ENCODE peak calls at places on chromosomes 1 and 21, in ten cellular contexts. One of them, this sample, is unnamed.

GRCh38 chr1:216935901-216936300 is 212.7 kb upstream of the ESRRG start:
- DNase-seq in stomach: no peak
- DNase-seq in cardiac fibroblast: no peak
- DNase-seq in heart right ventricle: no peak
- DNase-seq in A549: no peak
- DNase-seq in lower lobe of right lung: no peak
- DNase-seq in AG10803: no peak
- DNase-seq in AG04449: no peak
- DNase-seq in esophagus squamous epithelium: no peak
- DNase-seq in right lobe of liver: no peak
- DNase-seq in this sample: no peak

GRCh38 chr1:94773931-94774422 is 46.2 kb upstream of the SLC44A3 start:
- DNase-seq in stomach: no peak
- DNase-seq in cardiac fibroblast: peak
- DNase-seq in heart right ventricle: no peak
- DNase-seq in A549: peak
- DNase-seq in lower lobe of right lung: no peak
- DNase-seq in AG10803: peak
- DNase-seq in AG04449: no peak
- DNase-seq in esophagus squamous epithelium: no peak
- DNase-seq in right lobe of liver: no peak
- DNase-seq in this sample: no peak

GRCh38 chr1:244303610-244303969 is 148.1 kb downstream of the ADSS2 start:
- DNase-seq in stomach: no peak
- DNase-seq in cardiac fibroblast: no peak
- DNase-seq in heart right ventricle: no peak
- DNase-seq in A549: no peak
- DNase-seq in lower lobe of right lung: no peak
- DNase-seq in AG10803: no peak
- DNase-seq in AG04449: no peak
- DNase-seq in esophagus squamous epithelium: no peak
- DNase-seq in right lobe of liver: no peak
- DNase-seq in this sample: no peak

GRCh38 chr1:13930151-13930550 is 230.2 kb downstream of the PRDM2 start:
- DNase-seq in stomach: no peak
- DNase-seq in cardiac fibroblast: no peak
- DNase-seq in heart right ventricle: no peak
- DNase-seq in A549: peak
- DNase-seq in lower lobe of right lung: no peak
- DNase-seq in AG10803: no peak
- DNase-seq in AG04449: no peak
- DNase-seq in esophagus squamous epithelium: no peak
- DNase-seq in right lobe of liver: no peak
- DNase-seq in this sample: no peak

GRCh38 chr1:111955755-111956154 is 33.7 kb downstream of the KCND3 start:
- DNase-seq in stomach: no peak
- DNase-seq in cardiac fibroblast: no peak
- DNase-seq in heart right ventricle: no peak
- DNase-seq in A549: no peak
- DNase-seq in lower lobe of right lung: no peak
- DNase-seq in AG10803: peak
- DNase-seq in AG04449: no peak
- DNase-seq in esophagus squamous epithelium: no peak
- DNase-seq in right lobe of liver: no peak
- DNase-seq in this sample: no peak

GRCh38 chr1:27269276-27269675 is 34.8 kb downstream of the WDTC1 start:
- DNase-seq in stomach: no peak
- DNase-seq in cardiac fibroblast: no peak
- DNase-seq in heart right ventricle: no peak
- DNase-seq in A549: no peak
- DNase-seq in lower lobe of right lung: no peak
- DNase-seq in AG10803: no peak
- DNase-seq in AG04449: no peak
- DNase-seq in esophagus squamous epithelium: no peak
- DNase-seq in right lobe of liver: no peak
- DNase-seq in this sample: no peak

GRCh38 chr1:153796786-153797659 is 21.8 kb downstream of the SLC27A3 start:
- DNase-seq in stomach: peak
- DNase-seq in cardiac fibroblast: peak
- DNase-seq in heart right ventricle: peak
- DNase-seq in A549: peak
- DNase-seq in lower lobe of right lung: peak
- DNase-seq in AG10803: peak
- DNase-seq in AG04449: no peak
- DNase-seq in esophagus squamous epithelium: no peak
- DNase-seq in right lobe of liver: no peak
- DNase-seq in this sample: peak

GRCh38 chr1:232943679-232944252 is 6.6 kb upstream of the NTPCR start:
- DNase-seq in stomach: no peak
- DNase-seq in cardiac fibroblast: peak
- DNase-seq in heart right ventricle: no peak
- DNase-seq in A549: no peak
- DNase-seq in lower lobe of right lung: no peak
- DNase-seq in AG10803: no peak
- DNase-seq in AG04449: no peak
- DNase-seq in esophagus squamous epithelium: no peak
- DNase-seq in right lobe of liver: no peak
- DNase-seq in this sample: no peak

GRCh38 chr21:38343691-38344090 is 86.9 kb downstream of the KCNJ15 start:
- DNase-seq in stomach: peak
- DNase-seq in cardiac fibroblast: peak
- DNase-seq in heart right ventricle: no peak
- DNase-seq in A549: peak
- DNase-seq in lower lobe of right lung: peak
- DNase-seq in AG10803: no peak
- DNase-seq in AG04449: no peak
- DNase-seq in esophagus squamous epithelium: no peak
- DNase-seq in right lobe of liver: peak
- DNase-seq in this sample: no peak

GRCh38 chr1:234586304-234586703 is 23.7 kb downstream of the IRF2BP2 start:
- DNase-seq in stomach: no peak
- DNase-seq in cardiac fibroblast: no peak
- DNase-seq in heart right ventricle: no peak
- DNase-seq in A549: no peak
- DNase-seq in lower lobe of right lung: no peak
- DNase-seq in AG10803: no peak
- DNase-seq in AG04449: no peak
- DNase-seq in esophagus squamous epithelium: no peak
- DNase-seq in right lobe of liver: no peak
- DNase-seq in this sample: no peak

GRCh38 chr1:83086986-83087512 is 911.9 kb downstream of the TTLL7 start:
- DNase-seq in stomach: no peak
- DNase-seq in cardiac fibroblast: no peak
- DNase-seq in heart right ventricle: no peak
- DNase-seq in A549: no peak
- DNase-seq in lower lobe of right lung: no peak
- DNase-seq in AG10803: no peak
- DNase-seq in AG04449: no peak
- DNase-seq in esophagus squamous epithelium: no peak
- DNase-seq in right lobe of liver: no peak
- DNase-seq in this sample: no peak

GRCh38 chr1:166136252-166136651 is 30.5 kb downstream of the FAM78B start:
- DNase-seq in stomach: no peak
- DNase-seq in cardiac fibroblast: no peak
- DNase-seq in heart right ventricle: no peak
- DNase-seq in A549: no peak
- DNase-seq in lower lobe of right lung: no peak
- DNase-seq in AG10803: no peak
- DNase-seq in AG04449: no peak
- DNase-seq in esophagus squamous epithelium: no peak
- DNase-seq in right lobe of liver: no peak
- DNase-seq in this sample: no peak

GRCh38 chr1:166132496-166132895 is 34.3 kb downstream of the FAM78B start:
- DNase-seq in stomach: no peak
- DNase-seq in cardiac fibroblast: no peak
- DNase-seq in heart right ventricle: no peak
- DNase-seq in A549: no peak
- DNase-seq in lower lobe of right lung: no peak
- DNase-seq in AG10803: no peak
- DNase-seq in AG04449: no peak
- DNase-seq in esophagus squamous epithelium: no peak
- DNase-seq in right lobe of liver: no peak
- DNase-seq in this sample: no peak

GRCh38 chr1:166136699-166137401 is 30.0 kb downstream of the FAM78B start:
- DNase-seq in stomach: no peak
- DNase-seq in cardiac fibroblast: no peak
- DNase-seq in heart right ventricle: no peak
- DNase-seq in A549: no peak
- DNase-seq in lower lobe of right lung: no peak
- DNase-seq in AG10803: no peak
- DNase-seq in AG04449: no peak
- DNase-seq in esophagus squamous epithelium: no peak
- DNase-seq in right lobe of liver: no peak
- DNase-seq in this sample: no peak

GRCh38 chr1:166133857-166134256 is 32.9 kb downstream of the FAM78B start:
- DNase-seq in stomach: no peak
- DNase-seq in cardiac fibroblast: no peak
- DNase-seq in heart right ventricle: no peak
- DNase-seq in A549: no peak
- DNase-seq in lower lobe of right lung: no peak
- DNase-seq in AG10803: no peak
- DNase-seq in AG04449: no peak
- DNase-seq in esophagus squamous epithelium: no peak
- DNase-seq in right lobe of liver: no peak
- DNase-seq in this sample: no peak

GRCh38 chr1:166133276-166133841 is 33.4 kb downstream of the FAM78B start:
- DNase-seq in stomach: no peak
- DNase-seq in cardiac fibroblast: no peak
- DNase-seq in heart right ventricle: no peak
- DNase-seq in A549: peak
- DNase-seq in lower lobe of right lung: no peak
- DNase-seq in AG10803: no peak
- DNase-seq in AG04449: no peak
- DNase-seq in esophagus squamous epithelium: no peak
- DNase-seq in right lobe of liver: no peak
- DNase-seq in this sample: no peak
- TF ChIP-seq CTCF in stomach: peak
- TF ChIP-seq CTCF in cardiac fibroblast: peak
- TF ChIP-seq CTCF in heart right ventricle: peak
- TF ChIP-seq CTCF in A549: peak
- TF ChIP-seq CTCF in lower lobe of right lung: peak
- TF ChIP-seq CTCF in AG10803: peak
- TF ChIP-seq CTCF in AG04449: no peak
- TF ChIP-seq CTCF in esophagus squamous epithelium: peak
- TF ChIP-seq CTCF in right lobe of liver: peak
- TF ChIP-seq CTCF in this sample: peak

DNA sequence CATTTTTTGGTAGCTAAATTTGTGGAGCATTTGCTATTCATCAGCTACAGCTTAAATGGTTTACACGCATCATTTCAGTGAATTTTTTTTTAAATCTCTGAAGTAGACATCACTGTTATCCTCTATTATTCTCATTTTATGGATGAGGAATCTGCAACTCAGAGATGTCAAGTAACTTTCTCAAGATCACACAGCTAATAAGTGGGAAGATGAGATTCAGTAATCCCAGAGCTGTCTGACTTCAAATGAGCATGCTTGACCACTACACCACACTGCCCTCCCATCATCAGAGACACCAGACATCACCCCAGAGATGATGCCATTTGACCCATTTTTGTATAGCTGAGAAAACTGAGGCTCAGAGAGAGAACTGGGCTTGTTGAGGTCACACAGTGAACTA is 116.4 kb downstream of the RRAGC start:
- DNase-seq in stomach: no peak
- DNase-seq in cardiac fibroblast: no peak
- DNase-seq in heart right ventricle: no peak
- DNase-seq in A549: no peak
- DNase-seq in lower lobe of right lung: no peak
- DNase-seq in AG10803: no peak
- DNase-seq in AG04449: no peak
- DNase-seq in esophagus squamous epithelium: no peak
- DNase-seq in right lobe of liver: no peak
- DNase-seq in this sample: no peak
- TF ChIP-seq CTCF in stomach: no peak
- TF ChIP-seq CTCF in cardiac fibroblast: no peak
- TF ChIP-seq CTCF in heart right ventricle: no peak
- TF ChIP-seq CTCF in A549: no peak
- TF ChIP-seq CTCF in lower lobe of right lung: no peak
- TF ChIP-seq CTCF in AG10803: no peak
- TF ChIP-seq CTCF in AG04449: no peak
- TF ChIP-seq CTCF in esophagus squamous epithelium: no peak
- TF ChIP-seq CTCF in right lobe of liver: no peak
- TF ChIP-seq CTCF in this sample: no peak

GRCh38 chr1:156641761-156642264 is at the start of gene BCAN:
- DNase-seq in stomach: no peak
- DNase-seq in cardiac fibroblast: peak
- DNase-seq in heart right ventricle: peak
- DNase-seq in A549: no peak
- DNase-seq in lower lobe of right lung: no peak
- DNase-seq in AG10803: no peak
- DNase-seq in AG04449: no peak
- DNase-seq in esophagus squamous epithelium: no peak
- DNase-seq in right lobe of liver: no peak
- DNase-seq in this sample: no peak
- TF ChIP-seq CTCF in stomach: no peak
- TF ChIP-seq CTCF in cardiac fibroblast: no peak
- TF ChIP-seq CTCF in heart right ventricle: no peak
- TF ChIP-seq CTCF in A549: no peak
- TF ChIP-seq CTCF in lower lobe of right lung: no peak
- TF ChIP-seq CTCF in AG10803: no peak
- TF ChIP-seq CTCF in AG04449: no peak
- TF ChIP-seq CTCF in esophagus squamous epithelium: no peak
- TF ChIP-seq CTCF in right lobe of liver: no peak
- TF ChIP-seq CTCF in this sample: no peak

GRCh38 chr1:5828322-5828935 is 163.8 kb downstream of the NPHP4 start:
- DNase-seq in stomach: no peak
- DNase-seq in cardiac fibroblast: no peak
- DNase-seq in heart right ventricle: no peak
- DNase-seq in A549: no peak
- DNase-seq in lower lobe of right lung: no peak
- DNase-seq in AG10803: no peak
- DNase-seq in AG04449: no peak
- DNase-seq in esophagus squamous epithelium: no peak
- DNase-seq in right lobe of liver: no peak
- DNase-seq in this sample: no peak

GRCh38 chr1:5832916-5833895 is 159.0 kb downstream of the NPHP4 start:
- DNase-seq in stomach: no peak
- DNase-seq in cardiac fibroblast: no peak
- DNase-seq in heart right ventricle: no peak
- DNase-seq in A549: no peak
- DNase-seq in lower lobe of right lung: peak
- DNase-seq in AG10803: no peak
- DNase-seq in AG04449: no peak
- DNase-seq in esophagus squamous epithelium: no peak
- DNase-seq in right lobe of liver: peak
- DNase-seq in this sample: no peak

GRCh38 chr1:5831600-5832335 is 160.5 kb downstream of the NPHP4 start:
- DNase-seq in stomach: no peak
- DNase-seq in cardiac fibroblast: no peak
- DNase-seq in heart right ventricle: no peak
- DNase-seq in A549: no peak
- DNase-seq in lower lobe of right lung: no peak
- DNase-seq in AG10803: no peak
- DNase-seq in AG04449: no peak
- DNase-seq in esophagus squamous epithelium: no peak
- DNase-seq in right lobe of liver: peak
- DNase-seq in this sample: no peak

GRCh38 chr1:5829414-5829813 is 162.8 kb downstream of the NPHP4 start:
- DNase-seq in stomach: no peak
- DNase-seq in cardiac fibroblast: no peak
- DNase-seq in heart right ventricle: no peak
- DNase-seq in A549: no peak
- DNase-seq in lower lobe of right lung: no peak
- DNase-seq in AG10803: no peak
- DNase-seq in AG04449: no peak
- DNase-seq in esophagus squamous epithelium: no peak
- DNase-seq in right lobe of liver: no peak
- DNase-seq in this sample: no peak

GRCh38 chr1:5830771-5831599 is 161.2 kb downstream of the NPHP4 start:
- DNase-seq in stomach: no peak
- DNase-seq in cardiac fibroblast: no peak
- DNase-seq in heart right ventricle: no peak
- DNase-seq in A549: peak
- DNase-seq in lower lobe of right lung: no peak
- DNase-seq in AG10803: no peak
- DNase-seq in AG04449: no peak
- DNase-seq in esophagus squamous epithelium: no peak
- DNase-seq in right lobe of liver: peak
- DNase-seq in this sample: no peak
- TF ChIP-seq CTCF in stomach: no peak
- TF ChIP-seq CTCF in cardiac fibroblast: no peak
- TF ChIP-seq CTCF in heart right ventricle: no peak
- TF ChIP-seq CTCF in A549: no peak
- TF ChIP-seq CTCF in lower lobe of right lung: no peak
- TF ChIP-seq CTCF in AG10803: no peak
- TF ChIP-seq CTCF in AG04449: no peak
- TF ChIP-seq CTCF in esophagus squamous epithelium: no peak
- TF ChIP-seq CTCF in right lobe of liver: no peak
- TF ChIP-seq CTCF in this sample: no peak